ENCODE peak calls at places on chromosomes 5 and 9, in ten cellular contexts. P is Jurkat, Clone E6-1; I is Karpas-422; Y is HuH-7.5; X is NCI-H187; L is SK-N-DZ; S is cerebellar cortex; E is posterior cingulate gyrus; F is RWPE1; W is NCI-H345. U is an unnamed sample.

GRCh38 chr5:109750407-109750806 is 60.7 kb downstream of the MAN2A1 start:
- DNase-seq in E (no peak), P (no peak), F (no peak), L (no peak), Y (no peak), S (no peak), W (no peak), X (no peak), I (no peak), U (no peak)

GRCh38 chr5:77882670-77883257 is 106.6 kb upstream of the TBCA start:
- DNase-seq in E (no peak), L (no peak), S (no peak), P (peak; percentile 7), Y (no peak), W (no peak), F (peak; percentile 50), X (no peak), I (no peak), U (no peak)

GRCh38 chr5:133387621-133388020 is 224.7 kb downstream of the FSTL4 start:
- DNase-seq in W (no peak), S (no peak), L (no peak), X (no peak), E (no peak), F (no peak), I (no peak), P (no peak), Y (no peak), U (no peak)

GRCh38 chr9:33147770-33148169 is 19.4 kb downstream of the B4GALT1 start:
- DNase-seq in Y (no peak), F (no peak), W (no peak), P (no peak), S (no peak), X (no peak), I (no peak), E (no peak), L (no peak), U (no peak)

GRCh38 chr5:55903121-55903701 is 52.1 kb downstream of the IL31RA start:
- DNase-seq in Y (no peak), F (no peak), W (no peak), L (no peak), E (no peak), S (no peak), X (no peak), P (no peak), I (no peak), U (peak; percentile 48)

GRCh38 chr5:2207966-2208544 is 325.3 kb upstream of the IRX4 start:
- DNase-seq in P (no peak), W (no peak), E (no peak), S (peak; percentile 7), X (no peak), Y (peak; percentile 27), L (no peak), F (peak; percentile 39), I (no peak), U (no peak)

GRCh38 chr5:176743136-176743827 is 67.1 kb upstream of the UNC5A start:
- DNase-seq in S (peak; percentile 72), F (no peak), W (peak; percentile 64), P (no peak), X (no peak), E (peak; percentile 54), L (no peak), I (no peak), Y (no peak), U (no peak)

GRCh38 chr5:151740336-151740942 is 18.0 kb downstream of the ATOX1 start:
- DNase-seq in P (peak; percentile 43), W (peak; percentile 35), L (peak; percentile 58), F (peak; percentile 79), X (no peak), I (peak; percentile 89), Y (peak; percentile 33), E (peak; percentile 47), S (peak; percentile 77), U (peak; percentile 67)

GRCh38 chr5:52007230-52007858 is 624.1 kb downstream of the ISL1 start:
- DNase-seq in Y (no peak), P (peak; percentile 14), E (peak; percentile 8), S (peak; percentile 29), L (peak; percentile 72), F (peak; percentile 53), X (peak; percentile 67), W (peak; percentile 84), I (peak; percentile 67), U (peak; percentile 47)